ENCODE peak calls at places on chromosomes 11 and 22, in six cellular contexts. E is stomach, Z is RWPE2, I is upper lobe of left lung, K is fibroblast of the aortic adventitia, N is mucosa of descending colon. Y is an unnamed sample.
A peak's percentile ranks its signal among the peaks of the same experiment; 100 is the strongest.

GRCh38 chr22:31585161-31585859 is 76.7 kb downstream of the PISD start:
- DNase-seq in K (peak; percentile 73), N (no peak), I (no peak), E (no peak), Z (no peak), Y (no peak)

GRCh38 chr22:41939981-41940852 is 6.7 kb downstream of the CENPM start:
- DNase-seq in I (peak; percentile 60), Z (no peak), K (no peak), N (peak; percentile 89), E (peak; percentile 83), Y (peak; percentile 84)

GRCh38 chr11:94933225-94934130 is 39.9 kb downstream of the CWC15 start:
- DNase-seq in I (no peak), N (no peak), Z (no peak), E (no peak), K (peak; percentile 94), Y (no peak)

GRCh38 chr11:44627911-44628729 is 62.7 kb downstream of the CD82 start:
- DNase-seq in E (peak; percentile 57), I (peak; percentile 63), Z (no peak), K (peak; percentile 34), N (peak; percentile 61), Y (no peak)

GRCh38 chr11:12853325-12853651 is 155.8 kb upstream of the RASSF10 start:
- DNase-seq in N (no peak), I (no peak), K (no peak), E (no peak), Z (no peak), Y (no peak)

GRCh38 chr22:20135846-20136602 is 4.4 kb downstream of the ZDHHC8 start:
- DNase-seq in K (no peak), I (no peak), Z (no peak), N (no peak), E (no peak), Y (no peak)

GRCh38 chr11:128841461-128842072 is 25.5 kb downstream of the KCNJ1 start:
- DNase-seq in I (no peak), N (no peak), Z (no peak), K (no peak), E (no peak), Y (no peak)

GRCh38 chr11:22079133-22079847 is 113.6 kb upstream of the ANO5 start:
- DNase-seq in I (no peak), Z (no peak), K (no peak), E (no peak), N (no peak), Y (no peak)

GRCh38 chr22:38271101-38271500 is 1.7 kb downstream of the TMEM184B start:
- DNase-seq in I (no peak), N (no peak), E (no peak), K (no peak), Z (no peak), Y (no peak)

GRCh38 chr11:35968386-35969088 is 24.7 kb downstream of the LDLRAD3 start:
- DNase-seq in K (no peak), N (no peak), I (no peak), Z (no peak), E (no peak), Y (no peak)

GRCh38 chr11:61079416-61080150 is 22.7 kb upstream of the CD5 start:
- DNase-seq in N (no peak), E (no peak), Z (no peak), K (no peak), I (peak; percentile 8), Y (no peak)

GRCh38 chr11:120562806-120563425 is 51.4 kb downstream of the GRIK4 start:
- DNase-seq in Z (no peak), N (no peak), E (no peak), I (no peak), K (no peak), Y (no peak)

GRCh38 chr11:44530413-44531115 is 34.9 kb upstream of the CD82 start:
- DNase-seq in E (no peak), K (peak; percentile 31), Z (no peak), I (no peak), N (no peak), Y (no peak)

GRCh38 chr11:119365071-119365591 is 16.4 kb downstream of the USP2 start:
- DNase-seq in K (no peak), I (no peak), N (no peak), E (no peak), Z (no peak), Y (no peak)

GRCh38 chr11:122756417-122756816 is 81.9 kb upstream of the CRTAM start:
- DNase-seq in E (peak; percentile 34), K (no peak), I (peak; percentile 74), N (peak; percentile 42), Z (no peak), Y (peak; percentile 32)

GRCh38 chr11:106996691-106997090 is 21.6 kb downstream of the GUCY1A2 start:
- DNase-seq in E (no peak), N (no peak), K (no peak), I (no peak), Z (no peak), Y (no peak)

GRCh38 chr11:69102732-69103615 is 52.8 kb upstream of the SMIM38 start:
- DNase-seq in E (no peak), N (no peak), I (no peak), Z (no peak), K (no peak), Y (no peak)

GRCh38 chr22:32627091-32627490 is 152.5 kb downstream of the FBXO7 start:
- DNase-seq in I (peak; percentile 42), Z (no peak), K (no peak), E (no peak), N (no peak), Y (no peak)

GRCh38 chr11:93737904-93738612 is 3.2 kb downstream of the TAF1D start:
- DNase-seq in N (no peak), K (no peak), Z (no peak), I (no peak), E (no peak), Y (no peak)

GRCh38 chr11:58495906-58496305 is 12.0 kb downstream of the OR5B21 start:
- DNase-seq in K (no peak), E (no peak), I (no peak), Z (no peak), N (no peak), Y (no peak)
- TF ChIP-seq CTCF in K (no peak), E (no peak), I (no peak), Z (no peak), N (no peak), Y (no peak)

GRCh38 chr11:134276396-134277175 is 407 bp downstream of the GLB1L3 start:
- DNase-seq in E (no peak), K (no peak), N (no peak), I (no peak), Z (no peak), Y (no peak)

GRCh38 chr11:134273317-134273712 is 2.9 kb upstream of the GLB1L3 start:
- DNase-seq in K (no peak), N (no peak), Z (no peak), I (no peak), E (no peak), Y (no peak)

GRCh38 chr11:134275188-134275533 is 1.0 kb upstream of the GLB1L3 start:
- DNase-seq in I (no peak), N (no peak), K (no peak), E (no peak), Z (no peak), Y (no peak)

GRCh38 chr11:134277176-134278001 is 1.2 kb downstream of the GLB1L3 start:
- DNase-seq in N (no peak), E (no peak), I (no peak), K (no peak), Z (no peak), Y (no peak)

DNA sequence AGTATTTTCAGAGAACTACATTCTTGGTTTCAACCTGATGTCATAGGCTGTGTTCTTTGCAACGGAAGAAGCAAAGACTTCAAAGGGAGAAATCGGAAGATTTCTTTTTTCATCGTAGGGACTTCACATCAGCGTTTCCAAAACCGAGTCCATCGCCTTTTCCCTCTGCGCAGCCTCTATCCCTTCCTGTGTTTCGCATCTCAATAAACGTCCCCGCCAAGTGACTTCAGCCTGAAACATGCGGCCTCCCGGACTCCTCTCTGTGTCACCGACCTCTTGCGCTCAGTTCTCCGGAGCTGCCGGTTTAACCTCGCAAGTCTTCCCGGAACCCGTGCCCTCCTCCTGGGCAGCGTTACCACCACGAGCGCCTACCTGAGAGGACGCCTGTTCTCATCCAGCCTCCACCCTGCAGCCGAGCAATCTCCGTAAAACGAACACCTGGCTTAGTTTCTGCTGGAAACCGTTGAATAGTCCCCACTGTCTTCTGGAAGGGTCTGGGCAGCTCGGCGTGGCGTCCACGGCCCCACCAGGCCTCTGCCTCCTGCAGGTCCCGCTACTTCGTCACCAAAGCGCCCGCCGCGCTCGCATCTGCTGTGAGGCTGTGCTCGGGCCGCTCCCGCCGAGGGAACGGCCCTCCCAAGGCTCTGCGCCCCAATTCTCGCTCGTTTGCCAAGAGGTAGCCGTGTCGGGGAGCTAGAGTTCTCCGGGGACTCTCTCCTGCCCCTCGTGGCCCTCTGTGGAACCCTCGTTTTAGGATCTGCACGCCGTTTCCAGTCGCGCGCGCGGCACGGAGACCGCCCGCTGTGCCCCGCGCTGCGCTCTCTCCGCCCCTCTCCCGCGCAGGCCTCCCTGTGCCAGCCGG is at the start of gene GLB1L3:
- DNase-seq in E (no peak), I (no peak), N (peak; percentile 46), K (peak; percentile 8), Z (no peak), Y (peak; percentile 30)
- TF ChIP-seq CTCF in E (no peak), I (no peak), N (no peak), K (peak; percentile 38), Z (peak; percentile 53), Y (no peak)

GRCh38 chr22:50346415-50346945 is 3.4 kb downstream of the PPP6R2 start:
- DNase-seq in I (no peak), N (no peak), E (no peak), K (no peak), Z (no peak), Y (no peak)

GRCh38 chr22:50340157-50340879 is 2.8 kb upstream of the PPP6R2 start:
- DNase-seq in N (no peak), K (peak; percentile 12), I (no peak), Z (no peak), E (no peak), Y (no peak)

GRCh38 chr22:50341977-50342650 is 1.0 kb upstream of the PPP6R2 start:
- DNase-seq in K (peak; percentile 86), N (peak; percentile 91), Z (peak; percentile 79), E (peak; percentile 94), I (peak; percentile 90), Y (peak; percentile 80)

GRCh38 chr22:50343541-50343935 is 411 bp downstream of the PPP6R2 start:
- DNase-seq in Z (no peak), E (no peak), N (no peak), K (no peak), I (no peak), Y (no peak)

GRCh38 chr22:50342651-50343540 is at the start of gene PPP6R2:
- DNase-seq in E (peak; percentile 86), K (peak; percentile 47), Z (no peak), I (peak; percentile 81), N (peak; percentile 93), Y (peak; percentile 94)
- TF ChIP-seq CTCF in E (no peak), K (no peak), Z (peak; percentile 82), I (no peak), N (no peak), Y (no peak)

DNA sequence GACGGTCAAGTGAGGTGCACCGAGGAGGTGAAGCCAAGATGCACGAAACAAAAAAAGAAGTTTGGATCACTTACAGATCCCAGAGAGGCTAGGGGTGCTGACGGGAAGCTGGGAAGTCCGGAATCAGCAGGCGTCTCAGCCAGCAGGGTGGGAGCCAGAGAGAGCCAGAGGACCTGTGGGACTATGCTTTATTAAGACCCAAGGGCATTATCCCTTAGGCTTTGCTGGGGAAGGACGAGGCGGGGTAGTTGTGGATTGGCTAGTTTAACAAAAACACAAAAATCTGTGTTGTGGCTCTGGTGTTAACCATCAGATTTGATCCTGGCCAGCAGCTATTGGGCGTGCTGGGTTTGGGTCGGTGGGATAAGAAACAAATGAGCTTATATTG is 427.1 kb downstream of the DYNC2H1 start:
- DNase-seq in K (no peak), Z (no peak), N (no peak), E (no peak), I (no peak), Y (no peak)
- TF ChIP-seq CTCF in K (no peak), Z (no peak), N (no peak), E (no peak), I (no peak), Y (no peak)

GRCh38 chr22:36773935-36774334 is 2.0 kb downstream of the IFT27 start:
- DNase-seq in I (no peak), N (no peak), Z (no peak), K (peak; percentile 65), E (no peak), Y (no peak)
- TF ChIP-seq CTCF in I (peak; percentile 33), N (no peak), Z (peak; percentile 53), K (peak; percentile 51), E (no peak), Y (no peak)

Y was measured in activated B cell treated with CpG ODN at 0.5 μM for 24 hours.